ENCODE peak calls at places on chromosome 1, in ten cellular contexts. One of them, this sample, is unnamed.

GRCh38 chr1:203186446-203187305 is at the start of gene CHI3L1:
- DNase-seq in transverse colon: peak
- DNase-seq in tibial nerve: no peak
- DNase-seq in A549: no peak
- DNase-seq in HepG2: no peak
- DNase-seq in sigmoid colon: peak
- DNase-seq in upper lobe of left lung: peak
- DNase-seq in stomach: no peak
- DNase-seq in ovary: peak
- DNase-seq in suprapubic skin: peak
- DNase-seq in this sample: no peak

GRCh38 chr1:100868364-100868995 is 26.2 kb downstream of the EXTL2 start:
- DNase-seq in tibial nerve: no peak
- DNase-seq in upper lobe of left lung: no peak
- DNase-seq in HepG2: peak
- DNase-seq in transverse colon: no peak
- DNase-seq in sigmoid colon: no peak
- DNase-seq in stomach: no peak
- DNase-seq in ovary: no peak
- DNase-seq in suprapubic skin: no peak
- DNase-seq in A549: no peak
- DNase-seq in this sample: no peak

GRCh38 chr1:100075773-100076172 is 57.0 kb downstream of the SASS6 start:
- DNase-seq in suprapubic skin: no peak
- DNase-seq in HepG2: no peak
- DNase-seq in stomach: no peak
- DNase-seq in tibial nerve: no peak
- DNase-seq in transverse colon: no peak
- DNase-seq in upper lobe of left lung: no peak
- DNase-seq in A549: no peak
- DNase-seq in sigmoid colon: no peak
- DNase-seq in ovary: no peak
- DNase-seq in this sample: no peak

GRCh38 chr1:1621173-1621661 is 5.9 kb downstream of the MIB2 start:
- DNase-seq in sigmoid colon: no peak
- DNase-seq in A549: no peak
- DNase-seq in upper lobe of left lung: no peak
- DNase-seq in ovary: no peak
- DNase-seq in stomach: no peak
- DNase-seq in suprapubic skin: no peak
- DNase-seq in transverse colon: no peak
- DNase-seq in tibial nerve: no peak
- DNase-seq in HepG2: no peak
- DNase-seq in this sample: no peak

GRCh38 chr1:54569339-54569738 is 21.3 kb downstream of the ACOT11 start:
- DNase-seq in A549: no peak
- DNase-seq in stomach: no peak
- DNase-seq in ovary: no peak
- DNase-seq in sigmoid colon: peak
- DNase-seq in tibial nerve: no peak
- DNase-seq in suprapubic skin: no peak
- DNase-seq in upper lobe of left lung: no peak
- DNase-seq in HepG2: no peak
- DNase-seq in transverse colon: no peak
- DNase-seq in this sample: no peak

GRCh38 chr1:167344112-167344511 is 123.4 kb downstream of the POU2F1 start:
- DNase-seq in A549: no peak
- DNase-seq in suprapubic skin: no peak
- DNase-seq in sigmoid colon: no peak
- DNase-seq in tibial nerve: no peak
- DNase-seq in upper lobe of left lung: no peak
- DNase-seq in HepG2: no peak
- DNase-seq in ovary: no peak
- DNase-seq in stomach: no peak
- DNase-seq in transverse colon: no peak
- DNase-seq in this sample: no peak

GRCh38 chr1:10271869-10272268 is 61.5 kb downstream of the KIF1B start:
- DNase-seq in ovary: no peak
- DNase-seq in tibial nerve: no peak
- DNase-seq in suprapubic skin: no peak
- DNase-seq in HepG2: no peak
- DNase-seq in sigmoid colon: no peak
- DNase-seq in upper lobe of left lung: no peak
- DNase-seq in A549: no peak
- DNase-seq in transverse colon: no peak
- DNase-seq in stomach: no peak
- DNase-seq in this sample: no peak

GRCh38 chr1:214524824-214525223 is 26.6 kb downstream of the PTPN14 start:
- DNase-seq in upper lobe of left lung: no peak
- DNase-seq in sigmoid colon: no peak
- DNase-seq in suprapubic skin: no peak
- DNase-seq in ovary: no peak
- DNase-seq in transverse colon: no peak
- DNase-seq in stomach: no peak
- DNase-seq in HepG2: no peak
- DNase-seq in A549: no peak
- DNase-seq in tibial nerve: no peak
- DNase-seq in this sample: no peak

GRCh38 chr1:41330588-41331545 is 30.4 kb upstream of the FOXO6 start:
- DNase-seq in upper lobe of left lung: no peak
- DNase-seq in ovary: no peak
- DNase-seq in A549: no peak
- DNase-seq in HepG2: no peak
- DNase-seq in sigmoid colon: no peak
- DNase-seq in suprapubic skin: no peak
- DNase-seq in transverse colon: no peak
- DNase-seq in stomach: no peak
- DNase-seq in tibial nerve: no peak
- DNase-seq in this sample: peak

GRCh38 chr1:61607448-61607847 is 117.5 kb downstream of the TM2D1 start:
- DNase-seq in A549: no peak
- DNase-seq in ovary: no peak
- DNase-seq in HepG2: no peak
- DNase-seq in tibial nerve: no peak
- DNase-seq in sigmoid colon: no peak
- DNase-seq in upper lobe of left lung: no peak
- DNase-seq in transverse colon: no peak
- DNase-seq in suprapubic skin: no peak
- DNase-seq in stomach: no peak
- DNase-seq in this sample: no peak

GRCh38 chr1:117586337-117586736 is 19.5 kb upstream of the TENT5C start:
- DNase-seq in ovary: no peak
- DNase-seq in stomach: no peak
- DNase-seq in A549: no peak
- DNase-seq in suprapubic skin: peak
- DNase-seq in upper lobe of left lung: no peak
- DNase-seq in sigmoid colon: no peak
- DNase-seq in tibial nerve: no peak
- DNase-seq in HepG2: no peak
- DNase-seq in transverse colon: no peak
- DNase-seq in this sample: no peak

GRCh38 chr1:197787056-197787455 is 11.8 kb upstream of the DENND1B start:
- DNase-seq in upper lobe of left lung: no peak
- DNase-seq in transverse colon: no peak
- DNase-seq in sigmoid colon: no peak
- DNase-seq in tibial nerve: no peak
- DNase-seq in suprapubic skin: no peak
- DNase-seq in A549: no peak
- DNase-seq in HepG2: no peak
- DNase-seq in stomach: no peak
- DNase-seq in ovary: no peak
- DNase-seq in this sample: no peak
- H3K27ac ChIP-seq in upper lobe of left lung: no peak
- H3K27ac ChIP-seq in transverse colon: no peak
- H3K27ac ChIP-seq in sigmoid colon: no peak
- H3K27ac ChIP-seq in tibial nerve: no peak
- H3K27ac ChIP-seq in suprapubic skin: no peak
- H3K27ac ChIP-seq in A549: no peak
- H3K27ac ChIP-seq in HepG2: no peak
- H3K27ac ChIP-seq in stomach: no peak
- H3K27ac ChIP-seq in ovary: no peak
- H3K27ac ChIP-seq in this sample: no peak

GRCh38 chr1:31620631-31621497 is 3.4 kb downstream of the HCRTR1 start:
- DNase-seq in suprapubic skin: no peak
- DNase-seq in upper lobe of left lung: peak
- DNase-seq in sigmoid colon: no peak
- DNase-seq in HepG2: no peak
- DNase-seq in A549: no peak
- DNase-seq in transverse colon: no peak
- DNase-seq in stomach: no peak
- DNase-seq in tibial nerve: no peak
- DNase-seq in ovary: no peak
- DNase-seq in this sample: no peak
- TF ChIP-seq EP300 in suprapubic skin: no peak
- TF ChIP-seq EP300 in upper lobe of left lung: no peak
- TF ChIP-seq EP300 in sigmoid colon: no peak
- TF ChIP-seq EP300 in HepG2: no peak
- TF ChIP-seq EP300 in A549: no peak
- TF ChIP-seq EP300 in transverse colon: no peak
- TF ChIP-seq EP300 in stomach: no peak
- TF ChIP-seq EP300 in tibial nerve: no peak
- TF ChIP-seq EP300 in ovary: no peak
- TF ChIP-seq EP300 in this sample: no peak

DNA sequence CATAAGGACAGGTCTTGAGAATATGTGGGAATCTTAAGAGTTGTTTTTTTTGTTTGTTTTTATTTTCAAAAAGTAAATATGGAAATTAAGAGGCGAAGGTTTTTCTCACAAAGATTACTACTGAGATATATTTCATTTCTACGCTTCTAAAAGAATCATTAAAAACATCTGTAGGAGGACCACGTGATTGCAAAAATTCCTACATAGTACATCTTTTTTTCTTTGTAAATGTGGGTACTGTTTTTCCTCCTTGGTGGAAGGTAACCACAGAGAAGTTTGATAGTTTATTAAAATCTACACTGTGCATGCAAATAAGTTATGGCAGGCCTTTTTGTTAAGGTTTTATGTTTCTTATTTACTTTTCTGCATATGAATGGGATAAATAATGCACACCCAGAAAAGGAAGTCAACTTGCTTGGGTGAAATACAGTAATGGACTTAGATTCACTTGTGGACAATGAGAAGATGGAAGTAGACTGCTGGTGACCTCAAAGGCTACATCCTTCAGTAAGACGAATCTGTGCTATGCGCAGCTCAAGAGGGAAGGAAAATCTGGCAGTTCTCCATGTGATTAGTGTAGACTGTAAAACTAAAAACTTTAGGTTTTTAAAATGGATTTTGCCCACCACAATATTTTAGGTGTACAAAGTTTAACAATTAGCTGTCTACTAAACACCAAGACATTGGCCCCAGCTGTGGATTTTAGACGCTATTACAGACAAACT is 2.0 kb downstream of the AK5 start:
- DNase-seq in transverse colon: no peak
- DNase-seq in stomach: no peak
- DNase-seq in A549: no peak
- DNase-seq in upper lobe of left lung: no peak
- DNase-seq in sigmoid colon: no peak
- DNase-seq in tibial nerve: no peak
- DNase-seq in ovary: no peak
- DNase-seq in HepG2: no peak
- DNase-seq in suprapubic skin: no peak
- DNase-seq in this sample: no peak
- H3K27ac ChIP-seq in transverse colon: no peak
- H3K27ac ChIP-seq in stomach: no peak
- H3K27ac ChIP-seq in A549: no peak
- H3K27ac ChIP-seq in upper lobe of left lung: no peak
- H3K27ac ChIP-seq in sigmoid colon: no peak
- H3K27ac ChIP-seq in tibial nerve: no peak
- H3K27ac ChIP-seq in ovary: no peak
- H3K27ac ChIP-seq in HepG2: no peak
- H3K27ac ChIP-seq in suprapubic skin: no peak
- H3K27ac ChIP-seq in this sample: no peak

DNA sequence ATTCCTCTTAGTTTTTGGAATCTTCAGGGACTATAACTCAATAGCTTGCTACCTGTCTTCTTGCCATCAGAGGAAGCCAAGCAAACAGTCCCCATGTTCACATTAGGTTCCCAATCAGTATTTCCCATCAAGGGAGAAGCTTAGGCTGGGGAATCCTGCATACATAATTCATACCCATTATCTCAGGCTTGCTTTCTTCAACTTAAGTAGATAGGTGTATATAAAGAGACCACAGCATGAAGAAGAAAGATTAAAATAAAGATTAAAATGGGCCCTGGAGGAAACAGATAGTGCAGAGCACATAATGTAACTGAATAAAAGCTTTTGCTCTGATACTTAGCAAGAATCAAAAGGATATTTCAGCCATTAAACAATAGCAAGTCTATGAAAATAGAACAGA is 29.0 kb upstream of the KCNK1 start:
- DNase-seq in transverse colon: no peak
- DNase-seq in tibial nerve: no peak
- DNase-seq in stomach: no peak
- DNase-seq in A549: no peak
- DNase-seq in HepG2: no peak
- DNase-seq in sigmoid colon: no peak
- DNase-seq in ovary: no peak
- DNase-seq in upper lobe of left lung: no peak
- DNase-seq in suprapubic skin: no peak
- DNase-seq in this sample: no peak
- TF ChIP-seq EP300 in transverse colon: no peak
- TF ChIP-seq EP300 in tibial nerve: no peak
- TF ChIP-seq EP300 in stomach: no peak
- TF ChIP-seq EP300 in A549: no peak
- TF ChIP-seq EP300 in HepG2: no peak
- TF ChIP-seq EP300 in sigmoid colon: no peak
- TF ChIP-seq EP300 in ovary: no peak
- TF ChIP-seq EP300 in upper lobe of left lung: no peak
- TF ChIP-seq EP300 in suprapubic skin: no peak
- TF ChIP-seq EP300 in this sample: no peak

DNA sequence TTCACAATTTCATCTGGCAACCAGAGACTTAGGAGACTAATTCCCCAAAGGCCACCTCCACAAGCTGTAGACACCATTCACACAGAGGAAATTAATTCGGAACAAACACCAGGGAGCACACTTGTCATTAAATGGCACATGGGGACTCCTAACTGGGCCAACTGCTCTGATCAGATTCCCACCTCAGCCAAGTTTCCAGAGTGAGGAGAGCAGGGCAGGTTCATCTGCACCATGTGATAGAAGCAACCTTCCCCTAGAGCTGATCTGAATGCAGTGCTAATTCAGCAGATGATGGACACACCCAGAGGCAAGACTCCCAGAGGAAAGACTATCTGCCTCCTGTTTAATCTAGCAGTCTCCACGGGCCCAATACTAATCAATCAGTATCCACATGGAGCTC is 147.1 kb downstream of the VAV3 start:
- DNase-seq in transverse colon: no peak
- DNase-seq in sigmoid colon: no peak
- DNase-seq in tibial nerve: no peak
- DNase-seq in HepG2: no peak
- DNase-seq in ovary: no peak
- DNase-seq in A549: no peak
- DNase-seq in upper lobe of left lung: no peak
- DNase-seq in stomach: no peak
- DNase-seq in suprapubic skin: no peak
- DNase-seq in this sample: no peak
- H3K27ac ChIP-seq in transverse colon: no peak
- H3K27ac ChIP-seq in sigmoid colon: no peak
- H3K27ac ChIP-seq in tibial nerve: no peak
- H3K27ac ChIP-seq in HepG2: no peak
- H3K27ac ChIP-seq in ovary: no peak
- H3K27ac ChIP-seq in A549: no peak
- H3K27ac ChIP-seq in upper lobe of left lung: no peak
- H3K27ac ChIP-seq in stomach: no peak
- H3K27ac ChIP-seq in suprapubic skin: no peak
- H3K27ac ChIP-seq in this sample: no peak